ENCODE peak calls at places on chromosomes 2 and 18, in ten cellular contexts. G is tibial nerve, Q is IMR-90, C is heart left ventricle, S is HCT116, J is A549, R is Peyer's patch, L is ovary, A is stomach, K is right lobe of liver. N is an unnamed sample.

GRCh38 chr2:10919776-10920606 is 8.3 kb downstream of the KCNF1 start:
- DNase-seq in K (no peak), C (no peak), G (no peak), S (no peak), Q (no peak), R (no peak), A (no peak), J (no peak), L (no peak), N (no peak)

GRCh38 chr2:68594674-68595492 is 48.5 kb upstream of the PROKR1 start:
- DNase-seq in L (no peak), C (no peak), S (peak), A (peak), R (no peak), G (no peak), K (peak), Q (peak), J (peak), N (peak)

GRCh38 chr18:61619783-61620182 is 273.0 kb downstream of the RNF152 start:
- DNase-seq in A (no peak), Q (no peak), K (no peak), J (no peak), G (no peak), L (no peak), R (no peak), S (no peak), C (no peak), N (no peak)

GRCh38 chr18:48683661-48684060 is 144.8 kb downstream of the CTIF start:
- DNase-seq in K (no peak), L (peak), C (no peak), Q (no peak), S (no peak), A (no peak), G (no peak), R (peak), J (no peak), N (no peak)

GRCh38 chr2:127763776-127764175 is 47.2 kb downstream of the WDR33 start:
- DNase-seq in K (no peak), J (no peak), R (no peak), G (no peak), A (no peak), S (no peak), L (no peak), C (no peak), Q (peak), N (no peak)

GRCh38 chr18:11795916-11796315 is 55.3 kb upstream of the CHMP1B start:
- DNase-seq in J (no peak), C (no peak), S (no peak), G (no peak), K (no peak), R (no peak), A (no peak), L (no peak), Q (no peak), N (no peak)

GRCh38 chr2:54402350-54402749 is 53.8 kb upstream of the SPTBN1 start:
- DNase-seq in R (no peak), A (no peak), G (peak), C (peak), L (peak), S (no peak), Q (peak), K (no peak), J (no peak), N (peak)

GRCh38 chr2:44291281-44292248 is 16.3 kb downstream of the SLC3A1 start:
- DNase-seq in C (no peak), G (no peak), A (peak), J (peak), K (peak), R (peak), S (peak), Q (peak), L (no peak), N (peak)

GRCh38 chr2:179417436-179417949 is 152.9 kb upstream of the SESTD1 start:
- DNase-seq in G (no peak), K (no peak), Q (no peak), C (no peak), J (no peak), A (no peak), S (no peak), L (no peak), R (no peak), N (no peak)

GRCh38 chr2:28713582-28714292 is 37.9 kb upstream of the PPP1CB start:
- DNase-seq in S (no peak), Q (peak), C (no peak), G (no peak), A (no peak), R (no peak), L (no peak), J (peak), K (no peak), N (peak)

GRCh38 chr2:221549143-221549542 is 23.0 kb downstream of the EPHA4 start:
- DNase-seq in C (no peak), R (no peak), K (no peak), Q (peak), L (no peak), S (no peak), A (no peak), G (no peak), J (no peak), N (no peak)

GRCh38 chr18:45059695-45060094 is 379.0 kb downstream of the SETBP1 start:
- DNase-seq in S (no peak), C (no peak), G (no peak), Q (peak), K (no peak), R (no peak), J (peak), L (no peak), A (no peak), N (peak)

GRCh38 chr2:119760237-119760807 is 600 bp downstream of the PTPN4 start:
- DNase-seq in Q (no peak), A (peak), L (peak), K (peak), S (no peak), C (peak), R (no peak), G (no peak), J (no peak), N (no peak)
- H3K4me3 ChIP-seq in Q (peak), A (peak), L (peak), K (peak), S (peak), C (peak), R (peak), G (peak), J (peak), N (peak)

GRCh38 chr18:58314284-58314683 is 270.3 kb downstream of the NEDD4L start:
- DNase-seq in C (peak), K (peak), A (peak), G (peak), S (peak), L (peak), R (no peak), Q (peak), J (peak), N (peak)
- TF ChIP-seq POLR2A in C (peak), K (peak), A (no peak), G (no peak), S (no peak), L (no peak), R (no peak), Q (no peak), J (no peak), N (no peak)

DNA sequence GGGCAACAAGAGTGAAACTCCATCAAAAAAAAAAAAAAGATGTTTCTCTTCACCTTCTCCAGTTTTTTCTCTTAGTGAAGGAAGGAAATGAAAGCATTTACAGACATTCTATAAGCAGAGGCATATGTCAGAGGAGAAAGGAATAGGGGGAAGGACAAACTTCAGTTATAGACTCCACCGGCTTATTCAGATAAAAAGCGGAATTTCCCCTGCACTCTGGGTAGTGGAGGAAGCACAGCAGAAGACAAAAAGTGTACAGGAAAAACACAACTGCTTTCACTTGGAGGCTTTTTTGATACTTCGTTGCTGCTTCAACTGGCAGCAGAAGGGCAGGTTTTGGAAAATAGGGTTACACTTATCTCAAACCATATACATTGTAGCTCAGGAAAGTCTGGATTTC is 3.2 kb upstream of the MGAT4A start:
- DNase-seq in J (no peak), R (no peak), S (no peak), G (no peak), C (no peak), K (no peak), Q (no peak), L (no peak), A (no peak), N (no peak)
- H3K4me3 ChIP-seq in J (no peak), R (no peak), S (no peak), G (no peak), C (no peak), K (no peak), Q (no peak), L (no peak), A (no peak), N (no peak)

GRCh38 chr2:96265840-96266569 is at the start of the genes CIAO1 and TMEM127:
- DNase-seq in R (peak), C (peak), L (peak), G (peak), Q (peak), S (peak), A (peak), K (peak), J (peak), N (peak)
- TF ChIP-seq POLR2A in R (peak), C (peak), L (peak), G (peak), Q (peak), S (peak), A (no peak), K (peak), J (peak), N (peak)

GRCh38 chr18:46222710-46223360 is 118.7 kb downstream of the HAUS1 start:
- DNase-seq in J (no peak), Q (no peak), R (no peak), G (no peak), S (no peak), C (no peak), L (no peak), K (no peak), A (no peak), N (peak)
- H3K4me3 ChIP-seq in J (no peak), Q (no peak), R (no peak), G (no peak), S (no peak), C (no peak), L (no peak), K (no peak), A (no peak), N (no peak)

GRCh38 chr2:55616509-55617159 is 788 bp downstream of the PPP4R3B start:
- DNase-seq in S (no peak), K (no peak), A (no peak), J (peak), C (no peak), Q (peak), R (no peak), G (no peak), L (no peak), N (peak)

GRCh38 chr2:55617160-55618024 is at the start of gene PPP4R3B:
- DNase-seq in S (peak), A (peak), L (peak), R (peak), Q (peak), G (peak), J (peak), K (peak), C (peak), N (peak)

GRCh38 chr2:55618025-55618648 is 715 bp upstream of the PPP4R3B start:
- DNase-seq in L (no peak), Q (peak), S (no peak), R (no peak), J (no peak), K (no peak), A (no peak), G (no peak), C (no peak), N (peak)

GRCh38 chr2:55620123-55620779 is 2.8 kb upstream of the PPP4R3B start:
- DNase-seq in K (no peak), R (no peak), A (no peak), C (no peak), Q (peak), L (no peak), G (no peak), J (peak), S (no peak), N (peak)

DNA sequence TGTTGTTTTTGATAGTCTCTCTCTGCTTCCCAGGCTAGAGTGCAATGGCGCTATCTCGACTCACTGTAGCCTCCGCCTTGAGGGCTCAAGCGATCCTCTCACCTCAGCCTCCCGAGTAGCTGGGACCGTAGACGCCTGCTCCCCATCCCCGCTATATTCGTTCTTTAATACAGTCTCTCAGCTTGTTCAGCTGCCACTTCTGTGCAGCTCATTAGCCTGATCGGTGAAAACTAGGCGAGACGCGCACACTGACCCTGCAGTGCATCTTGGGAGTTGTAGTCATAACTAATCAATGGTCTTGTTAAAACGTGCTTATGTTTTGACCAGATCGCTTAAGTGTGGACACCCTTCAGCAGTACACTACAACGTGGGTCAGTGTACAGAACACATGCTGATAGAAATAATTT is 1.2 kb upstream of the PPP4R3B start:
- DNase-seq in J (peak), A (peak), L (peak), R (peak), Q (peak), C (peak), G (no peak), S (peak), K (peak), N (peak)
- TF ChIP-seq POLR2A in J (peak), A (no peak), L (no peak), R (peak), Q (no peak), C (no peak), G (no peak), S (peak), K (no peak), N (peak)

GRCh38 chr2:117126656-117127055 is 687.8 kb upstream of the DDX18 start:
- DNase-seq in L (no peak), K (no peak), J (no peak), C (no peak), R (no peak), A (no peak), Q (no peak), S (no peak), G (no peak), N (no peak)
- H3K4me3 ChIP-seq in L (no peak), K (no peak), J (no peak), C (no peak), R (no peak), A (no peak), Q (no peak), S (no peak), G (no peak), N (no peak)

GRCh38 chr2:217186565-217187218 is 326.8 kb upstream of the TNP1 start:
- DNase-seq in A (no peak), K (no peak), C (peak), S (no peak), L (no peak), R (no peak), Q (no peak), G (no peak), J (no peak), N (no peak)
- TF ChIP-seq POLR2A in A (no peak), K (no peak), C (no peak), S (no peak), L (no peak), R (no peak), Q (no peak), G (no peak), J (no peak), N (no peak)

DNA sequence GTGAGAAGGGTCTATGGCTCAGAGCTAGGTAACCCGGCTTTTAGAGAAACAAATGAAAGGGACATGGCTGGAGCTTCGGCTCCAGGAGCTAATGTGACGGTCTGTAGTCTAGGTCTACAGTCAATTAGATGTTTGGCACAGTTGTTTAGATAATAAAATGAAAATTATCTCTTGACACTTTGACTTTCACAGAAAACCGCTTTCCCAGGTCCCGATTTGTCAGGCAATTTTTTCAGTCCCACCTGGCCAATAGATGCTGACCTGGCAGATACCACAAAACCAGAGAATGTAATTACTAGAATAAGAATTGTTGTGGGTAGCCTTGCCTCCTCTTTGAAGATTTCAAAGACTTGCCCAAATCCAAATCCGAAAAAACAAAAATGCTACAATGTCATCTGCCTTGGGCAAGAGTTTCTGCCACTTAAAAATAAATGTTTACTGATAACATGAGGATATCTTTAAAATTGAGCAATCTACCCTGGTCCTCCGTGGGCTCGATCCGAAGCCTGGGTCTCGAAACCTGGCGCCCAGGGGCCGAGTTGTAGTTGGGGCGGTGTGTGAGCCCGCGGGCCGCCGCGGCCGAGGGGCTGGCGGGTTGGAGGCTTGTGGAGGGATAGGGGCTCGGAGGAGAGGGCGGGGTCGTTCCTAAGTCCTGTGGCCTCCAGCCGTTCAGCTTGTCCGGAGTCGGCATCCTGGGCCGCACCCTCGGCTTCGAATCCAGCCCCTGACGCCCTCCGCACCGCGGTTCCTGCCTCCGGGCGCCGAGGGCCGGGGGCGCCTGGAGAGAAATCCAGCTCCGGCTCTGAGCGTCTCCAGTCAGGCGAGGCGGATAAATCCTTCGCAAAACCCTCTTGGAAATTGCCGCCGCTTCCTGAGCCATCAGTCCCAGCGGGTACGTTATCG is 2.3 kb downstream of the EMX1 start:
- DNase-seq in G (no peak), S (no peak), C (no peak), A (peak), K (no peak), R (no peak), L (no peak), Q (no peak), J (no peak), N (no peak)
- H3K4me3 ChIP-seq in G (no peak), S (no peak), C (peak), A (no peak), K (no peak), R (no peak), L (no peak), Q (no peak), J (peak), N (no peak)

N was measured in NB4.